ENCODE peak calls at places on chromosomes 13 and 19, in four cellular contexts. One of them, this sample, is unnamed.

GRCh38 chr13:110047511-110047910 is 259.4 kb downstream of the COL4A1 start:
- DNase-seq in adipocyte: peak
- DNase-seq in GDM1: no peak
- DNase-seq in KBM-7: peak
- DNase-seq in this sample: peak

GRCh38 chr19:31054430-31054829 is 294.8 kb downstream of the TSHZ3 start:
- DNase-seq in adipocyte: peak
- DNase-seq in GDM1: no peak
- DNase-seq in KBM-7: peak
- DNase-seq in this sample: peak

GRCh38 chr19:1027953-1028902 is 1.8 kb downstream of the CNN2 start:
- DNase-seq in GDM1: no peak
- DNase-seq in KBM-7: peak
- DNase-seq in adipocyte: peak
- DNase-seq in this sample: peak

GRCh38 chr19:54017266-54017665 is 25.8 kb downstream of the CACNG6 start:
- DNase-seq in KBM-7: no peak
- DNase-seq in GDM1: no peak
- DNase-seq in adipocyte: no peak
- DNase-seq in this sample: peak

GRCh38 chr13:98173431-98173921 is 3.6 kb downstream of the RNF113B start:
- DNase-seq in GDM1: no peak
- DNase-seq in adipocyte: peak
- DNase-seq in KBM-7: no peak
- DNase-seq in this sample: peak

GRCh38 chr13:83895994-83896580 is 13.8 kb upstream of the SLITRK1 start:
- DNase-seq in GDM1: peak
- DNase-seq in KBM-7: no peak
- DNase-seq in adipocyte: no peak
- DNase-seq in this sample: peak

GRCh38 chr19:9353011-9353410 is 9.8 kb upstream of the ZNF177 start:
- DNase-seq in adipocyte: no peak
- DNase-seq in KBM-7: no peak
- DNase-seq in GDM1: no peak
- DNase-seq in this sample: no peak

GRCh38 chr13:113595131-113595530 is 10.6 kb downstream of the TFDP1 start:
- DNase-seq in GDM1: no peak
- DNase-seq in KBM-7: no peak
- DNase-seq in adipocyte: no peak
- DNase-seq in this sample: no peak

GRCh38 chr13:101499406-101499805 is 46.9 kb downstream of the ITGBL1 start:
- DNase-seq in KBM-7: no peak
- DNase-seq in adipocyte: peak
- DNase-seq in GDM1: no peak
- DNase-seq in this sample: no peak